ENCODE peak calls at places on chromosomes 11 and 22, in ten cellular contexts. K is psoas muscle, V is sigmoid colon, I is breast epithelium, F is right lobe of liver, W is Caco-2, Z is neural progenitor cell, U is IMR-90, O is PC-3, S is left lung. D is an unnamed sample.

GRCh38 chr22:42170946-42171345 is 40.3 kb upstream of the CYP2D6 start:
- DNase-seq in K (no peak), W (no peak), U (no peak), O (no peak), Z (no peak), I (no peak), S (no peak), V (no peak), F (no peak), D (no peak)

GRCh38 chr11:59281177-59281576 is 68.5 kb upstream of the MPEG1 start:
- DNase-seq in Z (no peak), W (no peak), I (no peak), O (no peak), F (no peak), V (no peak), K (no peak), S (no peak), U (no peak), D (no peak)

GRCh38 chr22:45891471-45891995 is 85.4 kb downstream of the WNT7B start:
- DNase-seq in O (no peak), I (no peak), K (peak; percentile 38), Z (no peak), V (no peak), S (no peak), F (peak; percentile 42), U (no peak), W (no peak), D (no peak)

GRCh38 chr22:43855431-43855830 is 6.9 kb downstream of the SULT4A1 start:
- DNase-seq in W (peak; percentile 2), F (no peak), S (peak; percentile 10), V (peak; percentile 33), K (peak; percentile 9), O (no peak), I (no peak), Z (no peak), U (no peak), D (no peak)

GRCh38 chr11:59197990-59198389 is 14.7 kb downstream of the MPEG1 start:
- DNase-seq in Z (no peak), K (peak; percentile 82), F (peak; percentile 77), V (peak; percentile 80), S (peak; percentile 84), U (peak; percentile 68), I (no peak), W (no peak), O (no peak), D (peak; percentile 55)

GRCh38 chr22:24772493-24773220 is 1.9 kb downstream of the PIWIL3 start:
- DNase-seq in Z (peak; percentile 83), V (no peak), U (peak; percentile 54), K (no peak), S (no peak), F (no peak), I (no peak), W (peak; percentile 69), O (peak; percentile 50), D (peak; percentile 16)

GRCh38 chr22:42299586-42300285 is 29.3 kb upstream of the TCF20 start:
- DNase-seq in S (peak; percentile 67), O (no peak), W (peak; percentile 67), F (no peak), U (no peak), I (no peak), V (no peak), K (no peak), Z (peak; percentile 84), D (no peak)

GRCh38 chr11:91837649-91838330 is 386.8 kb upstream of the FAT3 start:
- DNase-seq in Z (no peak), U (no peak), S (no peak), V (no peak), F (no peak), I (no peak), O (no peak), K (no peak), W (no peak), D (no peak)

GRCh38 chr11:70210051-70210501 is 7.0 kb downstream of the FADD start:
- DNase-seq in U (peak; percentile 68), Z (no peak), O (peak; percentile 66), V (no peak), K (no peak), I (no peak), W (no peak), F (peak; percentile 26), S (no peak), D (peak; percentile 94)

GRCh38 chr11:6681949-6682348 is 1.2 kb downstream of the MRPL17 start:
- DNase-seq in V (no peak), K (no peak), W (no peak), O (peak; percentile 8), U (peak; percentile 28), I (no peak), F (no peak), Z (peak; percentile 12), S (no peak), D (peak; percentile 15)

GRCh38 chr22:41876275-41876674 is 38.6 kb downstream of the SHISA8 start:
- DNase-seq in K (no peak), W (no peak), I (no peak), Z (no peak), O (no peak), V (no peak), S (no peak), F (no peak), U (peak; percentile 32), D (no peak)

GRCh38 chr11:14424096-14424495 is 65.1 kb upstream of the RRAS2 start:
- DNase-seq in F (no peak), V (no peak), I (no peak), O (peak; percentile 45), Z (no peak), W (no peak), S (no peak), K (no peak), U (peak; percentile 80), D (no peak)

DNA sequence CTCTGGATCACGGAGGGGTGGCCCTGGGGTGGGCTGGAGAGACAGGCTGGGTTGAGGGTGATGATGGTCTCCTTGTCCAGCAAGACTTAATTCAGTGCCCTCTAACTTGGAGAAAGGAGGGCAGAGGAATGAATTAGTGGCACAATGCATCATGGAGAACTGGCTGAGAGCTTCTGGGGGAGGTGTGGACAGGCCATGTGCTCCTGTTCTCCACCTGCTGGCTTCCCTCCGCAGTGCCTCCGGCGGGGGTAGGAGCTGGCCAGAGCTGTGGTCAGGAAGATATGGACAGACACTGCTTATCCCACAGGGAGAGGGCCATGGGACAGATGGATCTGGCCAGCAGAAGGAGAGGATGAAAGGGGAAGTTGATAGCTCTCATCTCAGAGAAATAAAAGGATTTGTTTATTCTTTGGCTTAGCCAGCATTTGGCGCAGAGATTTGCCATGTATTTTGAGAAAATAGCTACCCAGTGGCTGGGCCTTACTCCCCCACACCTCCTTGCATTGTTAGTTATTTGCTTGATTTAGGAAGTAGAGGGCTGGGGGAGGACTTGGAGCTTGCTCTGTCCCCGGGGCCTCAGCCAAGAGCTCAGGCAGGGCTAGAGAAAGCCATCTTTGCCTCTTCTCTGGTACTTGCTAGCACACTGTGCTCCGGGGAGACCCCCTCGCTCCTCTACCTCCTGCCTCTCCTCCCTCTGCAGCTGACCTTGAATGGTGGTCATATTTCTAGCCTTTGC is 93.2 kb downstream of the SCN3B start:
- DNase-seq in I (peak; percentile 40), W (peak; percentile 70), O (no peak), Z (peak; percentile 58), F (no peak), S (no peak), U (peak; percentile 56), K (no peak), V (no peak), D (peak; percentile 32)
- TF ChIP-seq CTCF in I (no peak), W (peak; percentile 31), O (peak; percentile 40), Z (peak; percentile 52), F (no peak), S (no peak), U (peak; percentile 44), K (peak; percentile 13), V (no peak), D (peak; percentile 69)

GRCh38 chr11:74784234-74784633 is 35.6 kb downstream of the RNF169 start:
- DNase-seq in W (no peak), I (no peak), K (no peak), S (no peak), O (no peak), V (no peak), F (no peak), U (no peak), Z (no peak), D (no peak)
- H3K27me3 ChIP-seq in W (no peaks in the 10 kb centered on the region), I (no peaks in the 10 kb centered on the region), K (no peaks in the 10 kb centered on the region), S (no peaks in the 10 kb centered on the region), O (no peaks in the 10 kb centered on the region), V (no peaks in the 10 kb centered on the region), F (no peaks in the 10 kb centered on the region), U (no peaks in the 10 kb centered on the region), Z (no peaks in the 10 kb centered on the region), D (no peaks in the 10 kb centered on the region)

GRCh38 chr11:66438504-66439466 is at the start of gene MRPL11:
- DNase-seq in U (peak; percentile 93), K (peak; percentile 94), I (peak; percentile 84), V (peak; percentile 91), O (peak; percentile 99), Z (peak; percentile 95), F (peak; percentile 92), S (peak; percentile 89), W (peak; percentile 97), D (peak; percentile 91)
- H3K4me3 ChIP-seq in U (peak within 1 kb of the TSS; percentile 77), K (peak within 1 kb of the TSS; percentile 97), I (peak within 1 kb of the TSS; percentile 73), V (peak within 1 kb of the TSS; percentile 88), O (peak within 1 kb of the TSS; percentile 77), Z (peak within 1 kb of the TSS; percentile 89), F (peak within 1 kb of the TSS; percentile 95), S (peak within 1 kb of the TSS; percentile 93), W (peak within 1 kb of the TSS; percentile 81), D (peak within 1 kb of the TSS; percentile 92)

GRCh38 chr11:66493124-66493523 is 12.9 kb downstream of the DPP3 start:
- DNase-seq in K (peak; percentile 24), W (no peak), I (no peak), S (no peak), Z (no peak), F (no peak), U (no peak), V (no peak), O (no peak), D (no peak)

GRCh38 chr11:66494935-66495334 is 14.7 kb downstream of the DPP3 start:
- DNase-seq in S (no peak), V (no peak), I (no peak), F (no peak), W (peak; percentile 69), O (no peak), K (no peak), U (no peak), Z (peak; percentile 30), D (no peak)

GRCh38 chr11:66497206-66497605 is 13.2 kb upstream of the BBS1 start:
- DNase-seq in W (no peak), O (no peak), F (no peak), Z (no peak), I (no peak), K (no peak), V (no peak), U (no peak), S (no peak), D (no peak)

GRCh38 chr11:66494458-66494857 is 14.2 kb downstream of the DPP3 start:
- DNase-seq in S (no peak), V (no peak), W (no peak), I (no peak), O (no peak), F (no peak), K (no peak), U (no peak), Z (no peak), D (no peak)

DNA sequence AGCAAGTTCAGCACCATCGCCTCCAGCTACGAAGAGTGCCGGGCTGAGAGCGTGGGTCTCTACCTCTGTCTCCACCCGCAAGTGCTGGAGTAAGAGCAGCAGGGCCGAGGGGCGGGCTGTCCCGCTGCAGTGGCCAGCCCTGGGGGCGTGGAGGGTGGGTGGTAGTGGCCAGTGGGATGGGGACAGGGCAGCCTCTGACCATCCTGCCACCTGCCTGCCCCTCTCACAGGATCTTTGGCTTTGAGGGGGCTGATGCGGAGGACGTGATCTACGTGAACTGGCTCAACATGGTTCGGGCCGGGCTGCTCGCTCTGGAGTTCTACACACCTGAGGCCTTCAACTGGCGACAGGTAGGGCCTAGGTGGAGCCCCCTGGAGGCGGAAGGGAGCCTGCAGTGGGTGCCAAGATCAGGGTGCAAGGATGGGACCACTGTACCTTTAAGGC is 15.0 kb upstream of the BBS1 start:
- DNase-seq in Z (no peak), W (no peak), U (no peak), S (no peak), V (no peak), O (peak; percentile 21), K (peak; percentile 40), I (no peak), F (no peak), D (no peak)
- TF ChIP-seq CTCF in Z (peak; percentile 51), W (peak; percentile 48), U (no peak), S (no peak), V (no peak), O (peak; percentile 61), K (no peak), I (no peak), F (no peak), D (peak; percentile 41)